ENCODE peak calls at places on chromosomes 7 and 10, in six cellular contexts. One of them, this sample, is unnamed.

GRCh38 chr10:70820976-70821750 is 5.4 kb downstream of the SGPL1 start:
- DNase-seq in H1: no peak
- DNase-seq in IMR-90: peak
- DNase-seq in neuronal stem cell: no peak
- DNase-seq in mesendoderm: peak
- DNase-seq in mesenchymal stem cell: no peak
- DNase-seq in this sample: no peak

GRCh38 chr7:111137296-111138195 is 46.6 kb downstream of the LRRN3 start:
- DNase-seq in IMR-90: peak
- DNase-seq in mesendoderm: peak
- DNase-seq in mesenchymal stem cell: peak
- DNase-seq in neuronal stem cell: no peak
- DNase-seq in H1: no peak
- DNase-seq in this sample: peak

GRCh38 chr10:130497056-130498010 is 361.1 kb downstream of the GLRX3 start:
- DNase-seq in H1: no peak
- DNase-seq in mesendoderm: no peak
- DNase-seq in neuronal stem cell: no peak
- DNase-seq in mesenchymal stem cell: no peak
- DNase-seq in IMR-90: no peak
- DNase-seq in this sample: no peak

GRCh38 chr7:26365077-26365896 is 73.6 kb downstream of the SNX10 start:
- DNase-seq in neuronal stem cell: peak
- DNase-seq in mesendoderm: peak
- DNase-seq in mesenchymal stem cell: peak
- DNase-seq in H1: no peak
- DNase-seq in IMR-90: peak
- DNase-seq in this sample: peak

GRCh38 chr10:123636598-123637325 is 29.4 kb upstream of the GPR26 start:
- DNase-seq in H1: no peak
- DNase-seq in mesenchymal stem cell: no peak
- DNase-seq in mesendoderm: no peak
- DNase-seq in IMR-90: no peak
- DNase-seq in neuronal stem cell: no peak
- DNase-seq in this sample: peak

GRCh38 chr7:16900212-16900768 is 18.5 kb upstream of the AGR3 start:
- DNase-seq in mesenchymal stem cell: no peak
- DNase-seq in IMR-90: no peak
- DNase-seq in H1: no peak
- DNase-seq in neuronal stem cell: no peak
- DNase-seq in mesendoderm: no peak
- DNase-seq in this sample: no peak

GRCh38 chr10:72186633-72187330 is 29.0 kb upstream of the ANAPC16 start:
- DNase-seq in mesendoderm: no peak
- DNase-seq in IMR-90: peak
- DNase-seq in mesenchymal stem cell: peak
- DNase-seq in neuronal stem cell: no peak
- DNase-seq in H1: no peak
- DNase-seq in this sample: no peak

GRCh38 chr10:122407375-122408125 is 33.0 kb downstream of the PLEKHA1 start:
- DNase-seq in mesenchymal stem cell: no peak
- DNase-seq in H1: no peak
- DNase-seq in IMR-90: no peak
- DNase-seq in mesendoderm: no peak
- DNase-seq in neuronal stem cell: no peak
- DNase-seq in this sample: no peak

GRCh38 chr10:80535671-80536360 is 1.9 kb upstream of the SH2D4B start:
- DNase-seq in mesenchymal stem cell: no peak
- DNase-seq in H1: peak
- DNase-seq in neuronal stem cell: no peak
- DNase-seq in IMR-90: no peak
- DNase-seq in mesendoderm: no peak
- DNase-seq in this sample: peak

GRCh38 chr10:101441539-101442455 is 87.8 kb downstream of the BTRC start:
- DNase-seq in neuronal stem cell: peak
- DNase-seq in IMR-90: peak
- DNase-seq in H1: no peak
- DNase-seq in mesenchymal stem cell: peak
- DNase-seq in mesendoderm: peak
- DNase-seq in this sample: peak

GRCh38 chr7:79182283-79182682 is 271.2 kb downstream of the MAGI2 start:
- DNase-seq in neuronal stem cell: no peak
- DNase-seq in mesenchymal stem cell: no peak
- DNase-seq in IMR-90: peak
- DNase-seq in mesendoderm: no peak
- DNase-seq in H1: no peak
- DNase-seq in this sample: no peak

GRCh38 chr10:126846959-126847358 is 58.3 kb upstream of the DOCK1 start:
- DNase-seq in mesendoderm: peak
- DNase-seq in neuronal stem cell: no peak
- DNase-seq in H1: no peak
- DNase-seq in IMR-90: no peak
- DNase-seq in mesenchymal stem cell: no peak
- DNase-seq in this sample: no peak

GRCh38 chr7:109462171-109462570 is 892.5 kb downstream of the DNAJB9 start:
- DNase-seq in H1: no peak
- DNase-seq in neuronal stem cell: no peak
- DNase-seq in mesendoderm: no peak
- DNase-seq in IMR-90: no peak
- DNase-seq in mesenchymal stem cell: no peak
- DNase-seq in this sample: no peak

GRCh38 chr7:103859699-103860098 is 129.8 kb downstream of the RELN start:
- DNase-seq in neuronal stem cell: no peak
- DNase-seq in IMR-90: peak
- DNase-seq in mesendoderm: peak
- DNase-seq in mesenchymal stem cell: no peak
- DNase-seq in H1: no peak
- DNase-seq in this sample: no peak

GRCh38 chr7:2114052-2114451 is 118.7 kb downstream of the MAD1L1 start:
- DNase-seq in neuronal stem cell: no peak
- DNase-seq in mesendoderm: no peak
- DNase-seq in H1: no peak
- DNase-seq in IMR-90: peak
- DNase-seq in mesenchymal stem cell: peak
- DNase-seq in this sample: peak

GRCh38 chr10:74750848-74751274 is 75.5 kb upstream of the KAT6B start:
- DNase-seq in IMR-90: no peak
- DNase-seq in mesenchymal stem cell: no peak
- DNase-seq in H1: no peak
- DNase-seq in mesendoderm: no peak
- DNase-seq in neuronal stem cell: no peak
- DNase-seq in this sample: no peak

GRCh38 chr7:123961731-123962130 is 36.7 kb downstream of the SPAM1 start:
- DNase-seq in mesenchymal stem cell: no peak
- DNase-seq in mesendoderm: no peak
- DNase-seq in neuronal stem cell: no peak
- DNase-seq in H1: no peak
- DNase-seq in IMR-90: no peak
- DNase-seq in this sample: no peak

GRCh38 chr10:110285501-110285900 is 19.2 kb downstream of the SMNDC1 start:
- DNase-seq in neuronal stem cell: no peak
- DNase-seq in mesenchymal stem cell: no peak
- DNase-seq in IMR-90: no peak
- DNase-seq in H1: no peak
- DNase-seq in mesendoderm: peak
- DNase-seq in this sample: no peak

GRCh38 chr10:30062090-30062489 is 2.7 kb upstream of the JCAD start:
- DNase-seq in neuronal stem cell: no peak
- DNase-seq in mesendoderm: no peak
- DNase-seq in H1: no peak
- DNase-seq in IMR-90: peak
- DNase-seq in mesenchymal stem cell: peak
- DNase-seq in this sample: no peak

GRCh38 chr10:117047947-117048346 is 43.0 kb upstream of the SHTN1 start:
- DNase-seq in mesendoderm: no peak
- DNase-seq in mesenchymal stem cell: no peak
- DNase-seq in neuronal stem cell: no peak
- DNase-seq in H1: no peak
- DNase-seq in IMR-90: no peak
- DNase-seq in this sample: no peak

GRCh38 chr7:39589323-39590111 is 23.3 kb downstream of the YAE1 start:
- DNase-seq in H1: peak
- DNase-seq in IMR-90: peak
- DNase-seq in mesenchymal stem cell: peak
- DNase-seq in neuronal stem cell: peak
- DNase-seq in mesendoderm: peak
- DNase-seq in this sample: peak

GRCh38 chr10:114195079-114195478 is 15.9 kb downstream of the TDRD1 start:
- DNase-seq in mesendoderm: no peak
- DNase-seq in H1: no peak
- DNase-seq in neuronal stem cell: no peak
- DNase-seq in IMR-90: no peak
- DNase-seq in mesenchymal stem cell: peak
- DNase-seq in this sample: no peak

GRCh38 chr7:101792051-101792651 is 25.3 kb upstream of the CUX1 start:
- DNase-seq in mesenchymal stem cell: no peak
- DNase-seq in IMR-90: no peak
- DNase-seq in H1: no peak
- DNase-seq in mesendoderm: peak
- DNase-seq in neuronal stem cell: no peak
- DNase-seq in this sample: peak

GRCh38 chr7:13848576-13849527 is 140.6 kb downstream of the ETV1 start:
- DNase-seq in H1: no peak
- DNase-seq in mesenchymal stem cell: no peak
- DNase-seq in IMR-90: peak
- DNase-seq in neuronal stem cell: no peak
- DNase-seq in mesendoderm: no peak
- DNase-seq in this sample: no peak

GRCh38 chr7:13849528-13849892 is 140.0 kb downstream of the ETV1 start:
- DNase-seq in neuronal stem cell: no peak
- DNase-seq in mesenchymal stem cell: no peak
- DNase-seq in IMR-90: no peak
- DNase-seq in mesendoderm: no peak
- DNase-seq in H1: no peak
- DNase-seq in this sample: no peak

GRCh38 chr7:13852281-13852968 is 137.0 kb downstream of the ETV1 start:
- DNase-seq in mesenchymal stem cell: peak
- DNase-seq in H1: no peak
- DNase-seq in IMR-90: no peak
- DNase-seq in neuronal stem cell: no peak
- DNase-seq in mesendoderm: no peak
- DNase-seq in this sample: no peak

GRCh38 chr7:13851756-13852155 is 137.7 kb downstream of the ETV1 start:
- DNase-seq in IMR-90: peak
- DNase-seq in mesendoderm: peak
- DNase-seq in H1: no peak
- DNase-seq in neuronal stem cell: no peak
- DNase-seq in mesenchymal stem cell: peak
- DNase-seq in this sample: no peak

DNA sequence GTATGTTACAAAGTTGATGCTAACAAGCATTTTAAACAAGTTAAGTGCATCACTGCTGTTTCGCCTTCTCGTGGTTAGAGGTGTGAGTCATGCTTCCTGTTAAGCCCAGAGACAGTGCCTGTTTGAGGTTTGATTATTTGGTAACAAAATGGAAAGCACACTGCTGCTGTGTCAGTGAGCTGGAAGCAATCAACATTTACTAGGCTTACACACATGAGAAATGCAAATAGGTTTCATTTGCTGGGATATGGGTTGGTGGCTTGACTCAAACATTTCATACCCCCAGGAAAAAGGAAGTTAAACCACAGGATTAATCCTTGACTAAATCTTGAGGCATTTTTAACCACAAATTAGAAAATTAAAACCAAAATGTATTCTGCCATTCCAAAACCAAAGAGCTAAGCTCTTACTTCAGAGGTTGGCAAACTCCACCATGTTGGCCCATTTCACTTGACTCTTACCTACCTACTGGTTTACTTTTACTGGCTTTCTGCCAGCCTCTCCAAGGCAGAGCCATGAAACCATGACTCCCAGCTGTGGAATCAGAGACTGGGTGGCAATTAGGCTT is 139.2 kb downstream of the ETV1 start:
- DNase-seq in mesendoderm: peak
- DNase-seq in IMR-90: peak
- DNase-seq in mesenchymal stem cell: peak
- DNase-seq in H1: no peak
- DNase-seq in neuronal stem cell: no peak
- DNase-seq in this sample: no peak
- H3K4me3 ChIP-seq in mesendoderm: no peak
- H3K4me3 ChIP-seq in IMR-90: no peak
- H3K4me3 ChIP-seq in mesenchymal stem cell: no peak
- H3K4me3 ChIP-seq in H1: no peak
- H3K4me3 ChIP-seq in neuronal stem cell: no peak
- H3K4me3 ChIP-seq in this sample: no peak

GRCh38 chr10:102461187-102462054 is 10.1 kb upstream of the C10orf95 start:
- DNase-seq in IMR-90: peak
- DNase-seq in H1: peak
- DNase-seq in neuronal stem cell: peak
- DNase-seq in mesendoderm: peak
- DNase-seq in mesenchymal stem cell: peak
- DNase-seq in this sample: peak
- H2BK120ac ChIP-seq in IMR-90: peak
- H2BK120ac ChIP-seq in H1: no peak
- H2BK120ac ChIP-seq in neuronal stem cell: no peak
- H2BK120ac ChIP-seq in mesendoderm: no peak
- H2BK120ac ChIP-seq in mesenchymal stem cell: no peak
- H2BK120ac ChIP-seq in this sample: peak

DNA sequence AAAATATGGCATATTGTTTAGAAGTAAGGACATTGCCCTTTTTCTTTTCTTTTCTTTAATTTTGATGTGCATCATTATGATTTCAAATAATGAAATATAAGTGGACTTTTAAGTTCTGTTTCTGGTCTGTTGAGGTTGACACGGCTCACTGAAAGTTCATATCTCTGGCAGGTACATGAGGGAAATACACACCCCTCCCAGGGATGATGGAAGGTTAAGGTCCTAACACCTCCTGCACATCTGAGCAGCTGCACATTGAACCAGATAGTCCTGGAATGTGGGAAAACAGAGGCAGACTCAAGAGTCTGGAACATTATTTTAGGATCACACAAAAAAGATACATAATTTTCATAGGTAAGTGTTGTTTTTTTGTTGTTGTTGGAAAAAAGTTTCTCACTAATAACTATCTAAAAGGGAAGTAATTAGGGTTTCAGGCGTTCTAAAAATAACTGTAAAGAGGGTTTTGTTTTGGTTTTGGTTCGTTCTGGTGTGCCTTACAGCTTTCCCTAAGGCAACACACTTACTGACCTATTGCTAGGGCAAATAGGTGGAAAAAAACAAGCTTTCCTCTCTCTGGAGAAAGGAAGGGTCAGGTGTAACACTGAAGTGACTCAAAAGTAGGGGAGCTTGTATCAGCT is 201.2 kb upstream of the PRKCQ start:
- DNase-seq in IMR-90: no peak
- DNase-seq in mesendoderm: no peak
- DNase-seq in H1: no peak
- DNase-seq in mesenchymal stem cell: no peak
- DNase-seq in neuronal stem cell: no peak
- DNase-seq in this sample: no peak
- H3K4me3 ChIP-seq in IMR-90: no peak
- H3K4me3 ChIP-seq in mesendoderm: no peak
- H3K4me3 ChIP-seq in H1: no peak
- H3K4me3 ChIP-seq in mesenchymal stem cell: no peak
- H3K4me3 ChIP-seq in neuronal stem cell: no peak
- H3K4me3 ChIP-seq in this sample: no peak

DNA sequence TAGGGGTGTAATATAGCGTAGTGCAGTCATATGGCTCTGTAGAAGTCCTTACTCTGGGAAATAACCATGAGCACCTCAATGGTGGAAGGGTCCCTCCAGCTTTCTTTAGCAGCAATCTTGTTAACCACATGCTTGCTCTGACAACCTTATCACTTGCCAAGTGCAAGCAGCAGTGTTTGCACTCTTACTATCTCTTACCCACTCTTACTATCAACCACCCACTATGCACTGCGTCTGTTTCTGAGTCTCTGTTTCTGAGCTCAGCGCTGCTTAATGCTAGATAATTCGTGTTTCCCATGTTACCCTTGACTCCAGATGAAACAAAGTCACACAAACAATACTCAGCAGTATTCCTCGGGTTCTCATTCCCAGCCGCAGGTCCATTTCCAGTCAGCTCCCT is 433.7 kb upstream of the PFKP start:
- DNase-seq in neuronal stem cell: no peak
- DNase-seq in H1: no peak
- DNase-seq in mesendoderm: peak
- DNase-seq in mesenchymal stem cell: no peak
- DNase-seq in IMR-90: no peak
- DNase-seq in this sample: no peak
- H2BK120ac ChIP-seq in neuronal stem cell: no peak
- H2BK120ac ChIP-seq in H1: no peak
- H2BK120ac ChIP-seq in mesendoderm: no peak
- H2BK120ac ChIP-seq in mesenchymal stem cell: no peak
- H2BK120ac ChIP-seq in IMR-90: no peak
- H2BK120ac ChIP-seq in this sample: no peak

This sample was measured in trophoblast cell.